ENCODE peak calls at places on chromosome 9, in four cellular contexts. One of them, this sample, is unnamed.

GRCh38 chr9:4796988-4797956 is 4.5 kb downstream of the RCL1 start:
- DNase-seq in GM12891: no peak
- DNase-seq in K562: no peak
- DNase-seq in GM12878: no peak
- DNase-seq in this sample: no peak

GRCh38 chr9:1879501-1879900 is 135.6 kb upstream of the SMARCA2 start:
- DNase-seq in GM12891: peak; percentile 16
- DNase-seq in GM12878: peak; percentile 90
- DNase-seq in K562: no peak
- DNase-seq in this sample: no peak

GRCh38 chr9:135724186-135724797 is 22.3 kb downstream of the KCNT1 start:
- DNase-seq in K562: no peak
- DNase-seq in GM12878: no peak
- DNase-seq in GM12891: no peak
- DNase-seq in this sample: no peak

GRCh38 chr9:93099551-93100264 is 3.7 kb downstream of the CARD19 start:
- DNase-seq in K562: no peak
- DNase-seq in GM12891: no peak
- DNase-seq in GM12878: no peak
- DNase-seq in this sample: no peak

GRCh38 chr9:18447131-18447530 is 26.8 kb upstream of the ADAMTSL1 start:
- DNase-seq in GM12878: no peak
- DNase-seq in K562: no peak
- DNase-seq in GM12891: no peak
- DNase-seq in this sample: no peak

GRCh38 chr9:96514825-96515218 is 64.9 kb downstream of the HABP4 start:
- DNase-seq in GM12878: no peak
- DNase-seq in K562: no peak
- DNase-seq in GM12891: no peak
- DNase-seq in this sample: no peak

GRCh38 chr9:90826326-90827020 is 24.9 kb downstream of the SYK start:
- DNase-seq in GM12878: no peak
- DNase-seq in K562: no peak
- DNase-seq in GM12891: no peak
- DNase-seq in this sample: no peak

GRCh38 chr9:126671381-126671831 is 57.7 kb downstream of the LMX1B start:
- DNase-seq in GM12878: no peak
- DNase-seq in GM12891: no peak
- DNase-seq in K562: no peak
- DNase-seq in this sample: no peak

GRCh38 chr9:135522931-135523330 is 1.7 kb downstream of the LCN1 start:
- DNase-seq in K562: no peak
- DNase-seq in GM12878: no peak
- DNase-seq in GM12891: no peak
- DNase-seq in this sample: no peak

GRCh38 chr9:121557581-121558422 is 58.2 kb upstream of the GGTA1 start:
- DNase-seq in GM12878: peak; percentile 25
- DNase-seq in GM12891: peak; percentile 51
- DNase-seq in K562: no peak
- DNase-seq in this sample: peak; percentile 91

GRCh38 chr9:120864719-120865118 is 12.3 kb downstream of the PHF19 start:
- DNase-seq in GM12891: no peak
- DNase-seq in GM12878: no peak
- DNase-seq in K562: no peak
- DNase-seq in this sample: no peak

GRCh38 chr9:26260238-26260637 is 582.0 kb upstream of the TUSC1 start:
- DNase-seq in GM12878: no peak
- DNase-seq in K562: no peak
- DNase-seq in GM12891: no peak
- DNase-seq in this sample: no peak

GRCh38 chr9:129338701-129339445 is 160.8 kb upstream of the IER5L start:
- DNase-seq in GM12891: no peak
- DNase-seq in K562: no peak
- DNase-seq in GM12878: no peak
- DNase-seq in this sample: no peak

GRCh38 chr9:128642675-128643074 is 14.0 kb downstream of the DYNC2I2 start:
- DNase-seq in GM12891: no peak
- DNase-seq in GM12878: no peak
- DNase-seq in K562: no peak
- DNase-seq in this sample: no peak

GRCh38 chr9:136942112-136942880 is 2.2 kb downstream of the FBXW5 start:
- DNase-seq in K562: peak; percentile 48
- DNase-seq in GM12891: no peak
- DNase-seq in GM12878: no peak
- DNase-seq in this sample: no peak

GRCh38 chr9:87529666-87530065 is 32.0 kb downstream of the DAPK1 start:
- DNase-seq in GM12891: no peak
- DNase-seq in K562: no peak
- DNase-seq in GM12878: no peak
- DNase-seq in this sample: peak; percentile 32

GRCh38 chr9:2029666-2030170 is 14.6 kb downstream of the SMARCA2 start:
- DNase-seq in K562: no peak
- DNase-seq in GM12891: no peak
- DNase-seq in GM12878: no peak
- DNase-seq in this sample: no peak

GRCh38 chr9:36772449-36773370 is 200.0 kb downstream of the MELK start:
- DNase-seq in K562: no peak
- DNase-seq in GM12891: no peak
- DNase-seq in GM12878: no peak
- DNase-seq in this sample: no peak

GRCh38 chr9:27367922-27368316 is 71.0 kb upstream of the EQTN start:
- DNase-seq in GM12891: no peak
- DNase-seq in GM12878: no peak
- DNase-seq in K562: no peak
- DNase-seq in this sample: no peak

GRCh38 chr9:100440071-100440470 is 13.1 kb downstream of the MSANTD3 start:
- DNase-seq in GM12891: no peak
- DNase-seq in GM12878: no peak
- DNase-seq in K562: no peak
- DNase-seq in this sample: no peak

DNA sequence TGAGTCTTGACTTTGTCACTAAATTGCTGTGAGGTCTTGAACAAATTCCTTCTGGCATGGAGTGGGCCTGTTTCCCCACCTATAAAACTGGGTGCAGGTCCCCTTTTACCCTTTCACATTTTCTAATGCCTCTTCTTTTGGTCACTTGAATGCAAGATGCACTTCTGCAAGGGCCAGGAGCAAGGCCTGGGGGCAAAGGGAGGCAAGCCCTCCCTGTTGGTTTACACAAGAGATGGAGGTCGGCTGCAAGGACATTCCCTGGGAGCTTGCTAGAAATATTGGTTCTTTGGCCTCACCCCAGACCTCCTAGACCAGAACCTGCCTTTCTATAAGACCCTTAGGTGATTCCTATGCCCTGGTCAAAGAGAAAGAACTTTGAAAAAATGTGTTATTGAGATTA is 5.8 kb downstream of the FOXE1 start:
- DNase-seq in GM12891: no peak
- DNase-seq in GM12878: no peak
- DNase-seq in K562: no peak
- DNase-seq in this sample: no peak
- TF ChIP-seq SPI1 in GM12891: no peak
- TF ChIP-seq SPI1 in GM12878: no peak
- TF ChIP-seq SPI1 in K562: no peak
- TF ChIP-seq SPI1 in this sample: no peak

DNA sequence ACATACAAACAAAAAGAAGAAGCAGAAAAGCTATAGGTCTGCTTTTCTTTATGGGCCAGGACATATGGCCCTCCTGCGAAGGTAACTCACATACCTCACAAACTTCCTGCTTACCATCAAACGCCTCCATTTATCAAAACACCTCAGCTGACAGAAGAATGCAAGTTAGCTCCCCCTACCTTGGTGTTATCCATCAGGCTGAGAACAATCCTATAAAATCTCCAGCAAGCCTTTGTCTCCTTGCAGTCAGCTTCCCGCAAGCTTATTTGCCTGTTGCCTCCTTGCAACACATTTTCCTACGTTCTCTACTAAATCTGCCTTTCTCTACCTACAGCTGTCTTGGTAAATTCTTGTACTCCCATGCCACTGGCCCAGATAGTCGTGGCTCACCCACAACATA is 22.7 kb upstream of the PCA3 start:
- DNase-seq in GM12878: no peak
- DNase-seq in GM12891: no peak
- DNase-seq in K562: no peak
- DNase-seq in this sample: no peak
- TF ChIP-seq SPI1 in GM12878: no peak
- TF ChIP-seq SPI1 in GM12891: no peak
- TF ChIP-seq SPI1 in K562: no peak
- TF ChIP-seq SPI1 in this sample: no peak

GRCh38 chr9:98995971-98996504 is 52.3 kb downstream of the COL15A1 start:
- DNase-seq in GM12878: no peak
- DNase-seq in K562: no peak
- DNase-seq in GM12891: no peak
- DNase-seq in this sample: no peak

GRCh38 chr9:98992885-98993569 is 49.3 kb downstream of the COL15A1 start:
- DNase-seq in GM12878: peak; percentile 36
- DNase-seq in K562: no peak
- DNase-seq in GM12891: no peak
- DNase-seq in this sample: no peak

GRCh38 chr9:98993570-98993945 is 49.9 kb downstream of the COL15A1 start:
- DNase-seq in GM12878: peak; percentile 53
- DNase-seq in K562: no peak
- DNase-seq in GM12891: no peak
- DNase-seq in this sample: peak; percentile 25

GRCh38 chr9:98994226-98995058 is 50.7 kb downstream of the COL15A1 start:
- DNase-seq in GM12878: no peak
- DNase-seq in K562: no peak
- DNase-seq in GM12891: no peak
- DNase-seq in this sample: no peak

DNA sequence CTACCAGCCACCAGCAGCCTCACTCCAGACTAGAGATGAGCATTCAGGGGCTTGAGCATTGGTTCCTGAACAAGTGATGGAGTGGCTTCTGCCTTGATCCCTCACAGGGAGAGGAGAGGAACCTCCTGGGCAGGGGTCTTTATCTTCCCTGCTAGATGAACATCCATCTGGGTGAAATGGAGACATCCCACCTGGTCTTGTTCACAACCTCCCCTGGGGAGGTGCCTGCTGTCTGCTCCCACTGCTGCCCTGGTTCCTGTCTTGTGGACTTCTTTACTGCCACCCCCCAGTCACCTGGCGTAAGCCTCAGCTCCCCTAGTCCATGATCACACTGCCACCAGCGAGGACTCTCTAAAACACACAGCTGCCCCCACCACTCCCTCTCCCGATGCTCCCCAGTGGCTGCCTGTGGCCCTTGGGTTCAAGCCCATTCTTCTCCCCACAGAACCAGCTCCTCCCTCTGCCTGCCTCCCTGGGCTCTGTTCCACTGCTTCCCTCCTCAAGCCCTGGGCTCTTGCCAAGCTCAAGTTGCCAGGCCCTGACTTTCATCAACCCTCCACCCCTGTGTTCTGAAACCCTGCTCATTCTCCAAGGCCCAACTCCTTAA is 51.5 kb downstream of the COL15A1 start:
- DNase-seq in GM12891: no peak
- DNase-seq in GM12878: no peak
- DNase-seq in K562: no peak
- DNase-seq in this sample: no peak
- TF ChIP-seq SPI1 in GM12891: no peak
- TF ChIP-seq SPI1 in GM12878: no peak
- TF ChIP-seq SPI1 in K562: no peak
- TF ChIP-seq SPI1 in this sample: no peak

GRCh38 chr9:73595036-73595545 is 443.4 kb downstream of the ANXA1 start:
- DNase-seq in GM12878: no peak
- DNase-seq in GM12891: no peak
- DNase-seq in K562: no peak
- DNase-seq in this sample: no peak
- TF ChIP-seq SPI1 in GM12878: no peak
- TF ChIP-seq SPI1 in GM12891: no peak
- TF ChIP-seq SPI1 in K562: no peak
- TF ChIP-seq SPI1 in this sample: no peak

GRCh38 chr9:109417054-109417453 is 81.1 kb downstream of the PTPN3 start:
- DNase-seq in GM12891: no peak
- DNase-seq in K562: no peak
- DNase-seq in GM12878: no peak
- DNase-seq in this sample: no peak
- TF ChIP-seq SPI1 in GM12891: no peak
- TF ChIP-seq SPI1 in K562: no peak
- TF ChIP-seq SPI1 in GM12878: no peak
- TF ChIP-seq SPI1 in this sample: no peak

GRCh38 chr9:89361031-89361430 is 42.7 kb downstream of the SECISBP2 start:
- DNase-seq in K562: no peak
- DNase-seq in GM12878: no peak
- DNase-seq in GM12891: no peak
- DNase-seq in this sample: no peak

GRCh38 chr9:89359636-89360315 is 41.5 kb downstream of the SECISBP2 start:
- DNase-seq in K562: no peak
- DNase-seq in GM12878: no peak
- DNase-seq in GM12891: no peak
- DNase-seq in this sample: no peak

GRCh38 chr9:89361816-89362646 is 43.7 kb downstream of the SECISBP2 start:
- DNase-seq in K562: no peak
- DNase-seq in GM12878: no peak
- DNase-seq in GM12891: no peak
- DNase-seq in this sample: no peak

GRCh38 chr9:89359018-89359417 is 40.7 kb downstream of the SECISBP2 start:
- DNase-seq in GM12891: no peak
- DNase-seq in K562: no peak
- DNase-seq in GM12878: no peak
- DNase-seq in this sample: no peak

DNA sequence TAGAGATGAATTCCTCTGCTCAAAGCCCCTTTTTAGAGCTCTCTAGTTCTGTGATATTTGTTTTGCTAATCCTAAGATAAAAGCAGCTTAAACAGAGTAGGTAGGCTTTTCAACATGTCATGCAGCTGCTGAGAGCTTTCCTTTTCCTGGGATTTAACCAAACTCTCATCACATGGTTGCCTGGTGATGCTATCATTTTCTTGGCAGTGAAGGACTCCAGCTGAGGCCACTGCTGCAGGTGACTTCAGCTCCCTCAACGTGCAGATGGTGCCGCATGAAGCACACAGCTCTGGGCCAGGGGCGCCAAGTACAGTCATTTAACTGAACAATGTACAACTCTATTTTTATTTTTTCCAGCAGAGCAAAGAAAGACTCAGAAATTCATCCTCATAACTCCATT is 42.2 kb downstream of the SECISBP2 start:
- DNase-seq in GM12891: no peak
- DNase-seq in K562: no peak
- DNase-seq in GM12878: no peak
- DNase-seq in this sample: no peak
- TF ChIP-seq SPI1 in GM12891: no peak
- TF ChIP-seq SPI1 in K562: no peak
- TF ChIP-seq SPI1 in GM12878: no peak
- TF ChIP-seq SPI1 in this sample: no peak

DNA sequence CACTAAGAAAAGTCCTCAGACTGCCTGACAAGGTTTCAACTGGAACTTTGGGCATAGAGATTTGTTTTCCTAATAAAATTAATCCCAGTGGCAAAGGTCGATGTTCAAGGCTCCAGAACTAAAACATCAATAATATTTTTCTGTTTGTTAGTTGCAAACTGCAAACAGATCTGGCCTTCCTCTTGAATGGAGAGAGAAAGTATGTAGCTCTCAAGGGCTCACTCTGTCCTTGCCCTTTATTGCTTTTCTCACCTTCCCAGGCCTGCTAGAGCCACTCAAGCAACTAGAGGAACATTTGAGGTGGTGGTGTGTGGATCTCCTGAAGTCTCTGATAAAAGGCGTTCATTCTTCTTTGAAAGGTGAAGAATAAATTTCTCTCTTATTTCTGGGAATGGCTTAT is 16.6 kb downstream of the ALDH1A1 start:
- DNase-seq in GM12878: no peak
- DNase-seq in K562: no peak
- DNase-seq in GM12891: no peak
- DNase-seq in this sample: no peak
- TF ChIP-seq SPI1 in GM12878: no peak
- TF ChIP-seq SPI1 in K562: no peak
- TF ChIP-seq SPI1 in GM12891: no peak
- TF ChIP-seq SPI1 in this sample: no peak

This sample was measured in HL-60.